ENCODE peak calls at places on chromosomes 2 and 18, in seven cellular contexts. One of them, this sample, is unnamed.

GRCh38 chr2:46779447-46779941 is 136.1 kb downstream of the MCFD2 start:
- DNase-seq in upper lobe of left lung: no peak
- DNase-seq in foreskin fibroblast: no peak
- DNase-seq in uterus: peak
- DNase-seq in astrocyte of the spinal cord: peak
- DNase-seq in transverse colon: no peak
- DNase-seq in K562: no peak
- DNase-seq in this sample: no peak

GRCh38 chr18:55323051-55323994 is 264.7 kb downstream of the TCF4 start:
- DNase-seq in K562: no peak
- DNase-seq in foreskin fibroblast: peak
- DNase-seq in astrocyte of the spinal cord: peak
- DNase-seq in upper lobe of left lung: no peak
- DNase-seq in uterus: no peak
- DNase-seq in transverse colon: no peak
- DNase-seq in this sample: no peak

GRCh38 chr2:63601061-63601460 is 12.3 kb downstream of the MDH1 start:
- DNase-seq in astrocyte of the spinal cord: no peak
- DNase-seq in foreskin fibroblast: no peak
- DNase-seq in upper lobe of left lung: no peak
- DNase-seq in K562: no peak
- DNase-seq in uterus: no peak
- DNase-seq in transverse colon: no peak
- DNase-seq in this sample: no peak

GRCh38 chr18:73431620-73432019 is 563.8 kb upstream of the NETO1 start:
- DNase-seq in foreskin fibroblast: peak
- DNase-seq in astrocyte of the spinal cord: peak
- DNase-seq in upper lobe of left lung: no peak
- DNase-seq in K562: no peak
- DNase-seq in uterus: no peak
- DNase-seq in transverse colon: no peak
- DNase-seq in this sample: no peak

GRCh38 chr18:34650121-34650545 is 60.0 kb upstream of the DTNA start:
- DNase-seq in uterus: peak
- DNase-seq in astrocyte of the spinal cord: peak
- DNase-seq in transverse colon: no peak
- DNase-seq in K562: no peak
- DNase-seq in foreskin fibroblast: peak
- DNase-seq in upper lobe of left lung: no peak
- DNase-seq in this sample: no peak

GRCh38 chr2:172261292-172261691 is 158.6 kb upstream of the DLX2 start:
- DNase-seq in astrocyte of the spinal cord: no peak
- DNase-seq in foreskin fibroblast: no peak
- DNase-seq in transverse colon: no peak
- DNase-seq in upper lobe of left lung: no peak
- DNase-seq in uterus: no peak
- DNase-seq in K562: no peak
- DNase-seq in this sample: no peak

GRCh38 chr2:214574077-214574775 is 163.4 kb downstream of the VWC2L start:
- DNase-seq in transverse colon: no peak
- DNase-seq in K562: no peak
- DNase-seq in uterus: no peak
- DNase-seq in foreskin fibroblast: no peak
- DNase-seq in astrocyte of the spinal cord: no peak
- DNase-seq in upper lobe of left lung: no peak
- DNase-seq in this sample: no peak

GRCh38 chr18:58446661-58447060 is 182.2 kb downstream of the ALPK2 start:
- DNase-seq in transverse colon: no peak
- DNase-seq in upper lobe of left lung: no peak
- DNase-seq in K562: no peak
- DNase-seq in foreskin fibroblast: no peak
- DNase-seq in astrocyte of the spinal cord: no peak
- DNase-seq in uterus: no peak
- DNase-seq in this sample: no peak

GRCh38 chr2:160457588-160457987 is 36.0 kb downstream of the RBMS1 start:
- DNase-seq in foreskin fibroblast: no peak
- DNase-seq in K562: no peak
- DNase-seq in astrocyte of the spinal cord: no peak
- DNase-seq in uterus: no peak
- DNase-seq in transverse colon: no peak
- DNase-seq in upper lobe of left lung: no peak
- DNase-seq in this sample: no peak

GRCh38 chr2:23824777-23825212 is 102.1 kb downstream of the ATAD2B start:
- DNase-seq in uterus: no peak
- DNase-seq in K562: peak
- DNase-seq in upper lobe of left lung: no peak
- DNase-seq in astrocyte of the spinal cord: peak
- DNase-seq in transverse colon: no peak
- DNase-seq in foreskin fibroblast: peak
- DNase-seq in this sample: peak

GRCh38 chr2:197028230-197028629 is 101.7 kb upstream of the PGAP1 start:
- DNase-seq in astrocyte of the spinal cord: peak
- DNase-seq in uterus: no peak
- DNase-seq in transverse colon: no peak
- DNase-seq in upper lobe of left lung: no peak
- DNase-seq in K562: no peak
- DNase-seq in foreskin fibroblast: peak
- DNase-seq in this sample: no peak

GRCh38 chr18:74609535-74609934 is 11.9 kb downstream of the ZNF407 start:
- DNase-seq in astrocyte of the spinal cord: peak
- DNase-seq in K562: no peak
- DNase-seq in transverse colon: no peak
- DNase-seq in upper lobe of left lung: no peak
- DNase-seq in foreskin fibroblast: peak
- DNase-seq in uterus: no peak
- DNase-seq in this sample: no peak

GRCh38 chr2:71823526-71823925 is 324.1 kb downstream of the CYP26B1 start:
- DNase-seq in uterus: no peak
- DNase-seq in foreskin fibroblast: no peak
- DNase-seq in K562: no peak
- DNase-seq in astrocyte of the spinal cord: no peak
- DNase-seq in upper lobe of left lung: no peak
- DNase-seq in transverse colon: no peak
- DNase-seq in this sample: no peak

GRCh38 chr18:45127395-45127794 is 446.7 kb downstream of the SETBP1 start:
- DNase-seq in upper lobe of left lung: no peak
- DNase-seq in astrocyte of the spinal cord: no peak
- DNase-seq in foreskin fibroblast: no peak
- DNase-seq in transverse colon: no peak
- DNase-seq in uterus: no peak
- DNase-seq in K562: no peak
- DNase-seq in this sample: no peak

GRCh38 chr2:232926448-232927040 is 56.5 kb downstream of the SNORC start:
- DNase-seq in uterus: no peak
- DNase-seq in K562: no peak
- DNase-seq in foreskin fibroblast: no peak
- DNase-seq in upper lobe of left lung: no peak
- DNase-seq in astrocyte of the spinal cord: no peak
- DNase-seq in transverse colon: no peak
- DNase-seq in this sample: peak

GRCh38 chr18:48318481-48318880 is 90.7 kb downstream of the ZBTB7C start:
- DNase-seq in foreskin fibroblast: no peak
- DNase-seq in uterus: no peak
- DNase-seq in K562: no peak
- DNase-seq in upper lobe of left lung: no peak
- DNase-seq in transverse colon: no peak
- DNase-seq in astrocyte of the spinal cord: no peak
- DNase-seq in this sample: no peak

GRCh38 chr2:101802329-101802728 is 104.8 kb downstream of the MAP4K4 start:
- DNase-seq in transverse colon: peak
- DNase-seq in K562: no peak
- DNase-seq in astrocyte of the spinal cord: no peak
- DNase-seq in upper lobe of left lung: no peak
- DNase-seq in uterus: no peak
- DNase-seq in foreskin fibroblast: no peak
- DNase-seq in this sample: no peak

GRCh38 chr2:101801496-101801895 is 104.0 kb downstream of the MAP4K4 start:
- DNase-seq in foreskin fibroblast: no peak
- DNase-seq in transverse colon: no peak
- DNase-seq in uterus: no peak
- DNase-seq in upper lobe of left lung: no peak
- DNase-seq in K562: no peak
- DNase-seq in astrocyte of the spinal cord: no peak
- DNase-seq in this sample: no peak

GRCh38 chr2:101803945-101804696 is 106.6 kb downstream of the MAP4K4 start:
- DNase-seq in astrocyte of the spinal cord: no peak
- DNase-seq in transverse colon: no peak
- DNase-seq in uterus: no peak
- DNase-seq in upper lobe of left lung: no peak
- DNase-seq in K562: no peak
- DNase-seq in foreskin fibroblast: no peak
- DNase-seq in this sample: no peak

GRCh38 chr2:101805146-101806088 is 107.9 kb downstream of the MAP4K4 start:
- DNase-seq in K562: no peak
- DNase-seq in astrocyte of the spinal cord: peak
- DNase-seq in transverse colon: no peak
- DNase-seq in uterus: peak
- DNase-seq in foreskin fibroblast: no peak
- DNase-seq in upper lobe of left lung: no peak
- DNase-seq in this sample: no peak

GRCh38 chr2:101803128-101803527 is 105.6 kb downstream of the MAP4K4 start:
- DNase-seq in upper lobe of left lung: no peak
- DNase-seq in uterus: no peak
- DNase-seq in foreskin fibroblast: peak
- DNase-seq in transverse colon: no peak
- DNase-seq in K562: no peak
- DNase-seq in astrocyte of the spinal cord: no peak
- DNase-seq in this sample: no peak
- TF ChIP-seq CTCF in upper lobe of left lung: no peak
- TF ChIP-seq CTCF in uterus: no peak
- TF ChIP-seq CTCF in foreskin fibroblast: no peak
- TF ChIP-seq CTCF in transverse colon: no peak
- TF ChIP-seq CTCF in K562: no peak
- TF ChIP-seq CTCF in astrocyte of the spinal cord: no peak
- TF ChIP-seq CTCF in this sample: no peak

DNA sequence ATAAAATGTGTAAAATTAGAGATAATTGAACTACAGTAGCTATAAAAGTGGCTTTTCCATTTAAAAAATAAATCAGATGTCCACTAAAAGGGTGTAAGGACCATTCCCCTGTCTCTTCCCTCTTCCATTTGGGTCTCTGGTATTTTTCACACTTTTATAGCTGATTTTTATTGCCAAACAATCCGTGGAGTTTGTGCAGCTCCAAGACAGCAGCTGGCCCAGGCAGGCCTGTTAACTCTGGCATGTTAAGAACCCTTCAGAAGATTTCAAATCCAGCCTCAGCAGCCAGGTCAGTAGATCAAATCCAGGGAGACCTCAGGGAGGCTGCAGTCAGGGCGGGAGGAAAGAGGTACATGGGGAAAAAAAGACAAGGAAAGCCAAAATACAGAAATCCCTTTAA is 827.1 kb upstream of the FANCL start:
- DNase-seq in astrocyte of the spinal cord: no peak
- DNase-seq in transverse colon: no peak
- DNase-seq in uterus: no peak
- DNase-seq in K562: no peak
- DNase-seq in upper lobe of left lung: no peak
- DNase-seq in foreskin fibroblast: no peak
- DNase-seq in this sample: no peak
- TF ChIP-seq CTCF in astrocyte of the spinal cord: no peak
- TF ChIP-seq CTCF in transverse colon: no peak
- TF ChIP-seq CTCF in uterus: no peak
- TF ChIP-seq CTCF in K562: no peak
- TF ChIP-seq CTCF in upper lobe of left lung: no peak
- TF ChIP-seq CTCF in foreskin fibroblast: no peak
- TF ChIP-seq CTCF in this sample: no peak

GRCh38 chr2:95345415-95346235 is 48.5 kb downstream of the KCNIP3 start:
- DNase-seq in foreskin fibroblast: peak
- DNase-seq in K562: peak
- DNase-seq in transverse colon: peak
- DNase-seq in astrocyte of the spinal cord: peak
- DNase-seq in upper lobe of left lung: peak
- DNase-seq in uterus: peak
- DNase-seq in this sample: peak
- TF ChIP-seq CTCF in foreskin fibroblast: peak
- TF ChIP-seq CTCF in K562: peak
- TF ChIP-seq CTCF in transverse colon: peak
- TF ChIP-seq CTCF in astrocyte of the spinal cord: peak
- TF ChIP-seq CTCF in upper lobe of left lung: peak
- TF ChIP-seq CTCF in uterus: peak
- TF ChIP-seq CTCF in this sample: peak

GRCh38 chr2:50315366-50315765 is 716.6 kb downstream of the NRXN1 start:
- DNase-seq in transverse colon: no peak
- DNase-seq in astrocyte of the spinal cord: no peak
- DNase-seq in K562: no peak
- DNase-seq in foreskin fibroblast: no peak
- DNase-seq in upper lobe of left lung: no peak
- DNase-seq in uterus: no peak
- DNase-seq in this sample: no peak

GRCh38 chr2:50318147-50318546 is 713.8 kb downstream of the NRXN1 start:
- DNase-seq in uterus: no peak
- DNase-seq in foreskin fibroblast: no peak
- DNase-seq in upper lobe of left lung: no peak
- DNase-seq in K562: no peak
- DNase-seq in transverse colon: no peak
- DNase-seq in astrocyte of the spinal cord: no peak
- DNase-seq in this sample: no peak
- TF ChIP-seq CTCF in uterus: no peak
- TF ChIP-seq CTCF in foreskin fibroblast: no peak
- TF ChIP-seq CTCF in upper lobe of left lung: no peak
- TF ChIP-seq CTCF in K562: no peak
- TF ChIP-seq CTCF in transverse colon: no peak
- TF ChIP-seq CTCF in astrocyte of the spinal cord: no peak
- TF ChIP-seq CTCF in this sample: no peak

DNA sequence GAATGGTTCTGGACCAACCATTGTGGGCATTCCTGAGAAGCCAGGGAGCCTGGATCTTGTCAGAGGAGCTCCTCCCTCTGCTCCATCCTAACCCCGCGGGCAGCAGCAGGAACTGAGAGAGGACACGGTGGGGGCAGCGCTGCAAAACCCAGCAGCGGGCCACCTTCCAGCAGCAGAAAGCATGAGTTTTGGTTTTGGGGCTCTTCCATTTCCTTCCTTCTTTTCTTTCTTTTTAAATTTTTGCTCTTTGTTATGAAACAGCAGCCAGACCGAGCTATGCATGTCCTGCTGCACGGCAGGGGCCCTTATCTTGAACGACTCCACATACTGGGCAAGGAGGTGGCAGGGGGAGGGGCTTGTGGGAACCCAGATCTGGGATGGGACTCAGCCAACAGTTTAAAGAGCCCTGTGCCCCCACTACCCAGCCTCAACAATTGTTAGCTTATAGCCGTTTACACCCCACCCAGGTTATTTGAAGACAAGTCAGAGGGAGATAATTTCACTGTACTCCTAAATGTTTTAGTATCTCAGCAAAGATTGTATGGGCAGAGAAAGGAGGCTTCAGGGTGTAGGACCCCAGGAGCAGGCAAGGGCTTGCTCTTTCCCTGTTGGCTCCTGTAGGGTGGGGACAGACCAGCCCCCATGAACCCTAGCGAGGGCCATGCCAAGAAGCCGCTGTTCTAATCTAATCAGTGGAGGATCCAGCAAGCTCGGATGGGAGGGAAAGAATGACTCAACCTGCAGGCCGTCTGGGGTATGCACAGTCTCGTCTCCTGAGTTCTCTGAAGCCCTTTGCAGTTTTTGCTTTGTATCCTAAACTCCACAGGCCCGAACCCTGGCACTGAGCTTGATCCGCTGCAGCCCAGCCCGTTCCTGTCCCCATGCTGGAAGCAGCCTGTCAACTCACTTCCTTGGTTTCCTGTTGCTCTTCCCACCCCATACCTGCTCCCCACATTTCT is 75.3 kb downstream of the LRRFIP1 start:
- DNase-seq in upper lobe of left lung: peak
- DNase-seq in foreskin fibroblast: no peak
- DNase-seq in astrocyte of the spinal cord: peak
- DNase-seq in K562: peak
- DNase-seq in transverse colon: peak
- DNase-seq in uterus: peak
- DNase-seq in this sample: peak
- TF ChIP-seq CTCF in upper lobe of left lung: no peak
- TF ChIP-seq CTCF in foreskin fibroblast: no peak
- TF ChIP-seq CTCF in astrocyte of the spinal cord: peak
- TF ChIP-seq CTCF in K562: peak
- TF ChIP-seq CTCF in transverse colon: no peak
- TF ChIP-seq CTCF in uterus: no peak
- TF ChIP-seq CTCF in this sample: no peak

This sample was measured in nephron progenitor cell.